ENCODE peak calls at places on chromosome 4, in nine cellular contexts. D is GM23338; B is WERI-Rb-1; Y is endothelial cell; U is GM12865; N is activated CD8-positive, alpha-beta T cell treated with anti-CD3 and anti-CD28 coated beads for 36 hours; M is AG10803; L is suprapubic skin; P is fibroblast of pulmonary artery. V is an unnamed sample.

GRCh38 chr4:134027931-134028330 is 173.7 kb downstream of the PABPC4L start:
- DNase-seq in P (peak; percentile 90), U (no peak), N (no peak), Y (no peak), B (no peak), L (no peak), D (no peak), M (peak; percentile 0), V (no peak)

GRCh38 chr4:183078634-183079033 is 20.4 kb upstream of the WWC2 start:
- DNase-seq in U (no peak), D (peak; percentile 64), P (no peak), M (no peak), L (no peak), N (no peak), Y (no peak), B (no peak), V (no peak)

GRCh38 chr4:45467157-45467556 is 656.7 kb downstream of the GABRG1 start:
- DNase-seq in M (no peak), P (no peak), U (no peak), L (no peak), N (no peak), D (no peak), Y (no peak), B (no peak), V (no peak)

GRCh38 chr4:105875233-105875632 is 20.0 kb upstream of the NPNT start:
- DNase-seq in L (no peak), B (no peak), D (no peak), M (no peak), U (no peak), N (no peak), P (no peak), Y (no peak), V (no peak)

GRCh38 chr4:36152712-36153111 is 91.6 kb downstream of the ARAP2 start:
- DNase-seq in Y (no peak), B (no peak), M (no peak), U (no peak), D (no peak), P (no peak), L (no peak), N (no peak), V (no peak)

GRCh38 chr4:142379277-142380051 is 466.6 kb downstream of the INPP4B start:
- DNase-seq in N (no peak), Y (no peak), L (no peak), M (peak; percentile 98), B (no peak), P (peak; percentile 77), D (no peak), U (no peak), V (no peak)

GRCh38 chr4:17232575-17233253 is 279.2 kb downstream of the QDPR start:
- DNase-seq in P (peak; percentile 84), D (peak; percentile 18), Y (no peak), N (no peak), U (no peak), B (no peak), M (peak; percentile 65), L (no peak), V (no peak)

GRCh38 chr4:26701786-26702227 is 117.9 kb downstream of the TBC1D19 start:
- DNase-seq in Y (no peak), L (no peak), U (no peak), P (no peak), M (peak; percentile 31), N (no peak), D (no peak), B (no peak), V (no peak)

GRCh38 chr4:22356996-22357596 is 158.8 kb downstream of the ADGRA3 start:
- DNase-seq in U (peak; percentile 49), L (no peak), P (peak; percentile 66), Y (no peak), M (peak; percentile 15), B (peak; percentile 20), D (peak; percentile 22), N (no peak), V (no peak)

GRCh38 chr4:94690851-94691254 is 66.9 kb upstream of the BMPR1B start:
- DNase-seq in P (peak; percentile 24), B (no peak), Y (no peak), D (no peak), M (peak; percentile 76), L (no peak), N (no peak), U (no peak), V (no peak)

GRCh38 chr4:106690487-106690886 is 321.9 kb upstream of the GIMD1 start:
- DNase-seq in Y (no peak), U (no peak), N (peak; percentile 5), P (peak; percentile 54), D (no peak), L (no peak), B (no peak), M (peak; percentile 58), V (no peak)

GRCh38 chr4:86558799-86559198 is 35.3 kb upstream of the PTPN13 start:
- DNase-seq in M (no peak), N (no peak), Y (no peak), B (no peak), L (no peak), U (no peak), P (no peak), D (no peak), V (no peak)

GRCh38 chr4:146232131-146232722 is 17.9 kb downstream of the REELD1 start:
- DNase-seq in Y (no peak), B (no peak), P (no peak), U (no peak), M (no peak), L (no peak), D (no peak), N (no peak), V (no peak)

GRCh38 chr4:68359508-68359907 is 9.6 kb upstream of the YTHDC1 start:
- DNase-seq in M (no peak), P (no peak), B (no peak), D (no peak), N (no peak), L (no peak), Y (no peak), U (peak; percentile 44), V (no peak)

GRCh38 chr4:163866728-163867313 is 372.3 kb downstream of the TMA16 start:
- DNase-seq in U (no peak), Y (no peak), P (no peak), B (no peak), M (no peak), N (no peak), D (no peak), L (no peak), V (no peak)

GRCh38 chr4:25180524-25181131 is 20.4 kb upstream of the SEPSECS start:
- DNase-seq in L (no peak), N (peak; percentile 57), D (peak; percentile 86), B (peak; percentile 52), U (peak; percentile 75), P (peak; percentile 65), M (peak; percentile 50), Y (peak; percentile 19), V (peak; percentile 80)
- TF ChIP-seq CTCF in L (no peak), N (peak; percentile 84), D (peak; percentile 88), B (peak; percentile 68), U (peak; percentile 72), P (peak; percentile 82), M (peak; percentile 74), Y (peak; percentile 72), V (peak; percentile 96)

GRCh38 chr4:4327652-4328121 is 37.6 kb downstream of the ZBTB49 start:
- DNase-seq in M (peak; percentile 6), L (no peak), B (peak; percentile 29), P (peak; percentile 62), N (no peak), U (no peak), Y (peak; percentile 72), D (peak; percentile 91), V (no peak)
- TF ChIP-seq CTCF in M (peak; percentile 23), L (no peak), B (peak; percentile 70), P (peak; percentile 54), N (no peak), U (peak; percentile 20), Y (peak; percentile 53), D (peak; percentile 79), V (peak; percentile 58)

GRCh38 chr4:159384017-159384416 is 281.1 kb downstream of the RAPGEF2 start:
- DNase-seq in P (no peak), D (no peak), B (no peak), N (no peak), L (no peak), Y (no peak), U (no peak), M (no peak), V (no peak)

GRCh38 chr4:159383569-159383934 is 280.7 kb downstream of the RAPGEF2 start:
- DNase-seq in M (no peak), B (no peak), Y (no peak), N (no peak), D (peak; percentile 82), L (no peak), P (no peak), U (no peak), V (no peak)

GRCh38 chr4:159386620-159387019 is 283.7 kb downstream of the RAPGEF2 start:
- DNase-seq in N (no peak), U (no peak), D (no peak), M (no peak), P (no peak), L (no peak), Y (no peak), B (no peak), V (no peak)

GRCh38 chr4:159382875-159383568 is 280.1 kb downstream of the RAPGEF2 start:
- DNase-seq in B (no peak), Y (no peak), M (no peak), N (no peak), U (no peak), D (peak; percentile 57), L (no peak), P (peak; percentile 25), V (no peak)

DNA sequence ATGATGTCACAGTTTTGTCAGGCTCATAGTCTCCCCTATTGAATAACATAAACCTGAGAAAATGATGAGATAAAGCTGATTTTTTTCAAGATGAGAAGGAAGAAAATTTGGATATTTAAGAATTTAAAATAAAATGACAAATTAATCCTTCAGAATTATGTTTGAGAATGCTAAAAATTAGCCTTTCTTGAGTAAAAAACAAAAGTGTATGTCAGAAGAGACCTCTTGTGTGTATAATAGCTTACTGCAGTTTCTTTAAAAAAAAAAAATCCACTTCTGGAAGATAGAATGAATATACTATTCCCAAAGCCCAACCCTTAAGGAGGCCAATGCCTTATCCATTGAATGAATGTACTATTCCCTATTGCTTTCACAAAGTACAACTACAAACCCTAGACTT is 281.7 kb downstream of the RAPGEF2 start:
- DNase-seq in D (no peak), L (no peak), Y (no peak), B (no peak), P (no peak), U (no peak), N (no peak), M (peak; percentile 6), V (no peak)
- TF ChIP-seq CTCF in D (no peak), L (no peak), Y (no peak), B (no peak), P (peak; percentile 24), U (no peak), N (no peak), M (peak; percentile 40), V (no peak)

GRCh38 chr4:14596904-14597303 is 405.4 kb upstream of the CPEB2 start:
- DNase-seq in N (no peak), P (no peak), D (peak; percentile 47), B (no peak), Y (no peak), M (no peak), U (no peak), L (no peak), V (no peak)
- TF ChIP-seq CTCF in N (no peak), P (no peak), D (peak; percentile 44), B (peak; percentile 23), Y (peak; percentile 54), M (no peak), U (no peak), L (no peak), V (no peak)